ENCODE peak calls at places on chromosomes 2 and 18, in eight cellular contexts. E is IMR-90, V is GM12878, Z is WTC11, K is HepG2, L is K562, X is SK-N-SH, S is H1. F is an unnamed sample.

GRCh38 chr2:177020524-177021119 is 192.0 kb upstream of the HNRNPA3 start:
- DNase-seq in X (no peak), S (no peak), E (no peak), Z (no peak), V (no peak), L (no peak), K (no peak), F (no peak)

GRCh38 chr2:177396630-177397460 is 4.3 kb downstream of the AGPS start:
- DNase-seq in E (peak; percentile 69), X (no peak), K (peak; percentile 93), V (no peak), S (no peak), L (no peak), Z (no peak), F (peak; percentile 61)

GRCh38 chr2:235666240-235666781 is 172.5 kb downstream of the AGAP1 start:
- DNase-seq in V (no peak), L (no peak), K (peak; percentile 77), X (peak; percentile 69), E (peak; percentile 90), Z (no peak), S (peak; percentile 64), F (peak; percentile 86)

GRCh38 chr2:67616749-67617148 is 219.6 kb downstream of the ETAA1 start:
- DNase-seq in V (peak; percentile 9), S (no peak), Z (no peak), L (no peak), X (peak; percentile 1), K (no peak), E (peak; percentile 96), F (no peak)

GRCh38 chr18:76493213-76494107 is 1.6 kb downstream of the ZNF516 start:
- DNase-seq in K (peak; percentile 82), X (peak; percentile 33), V (no peak), Z (no peak), S (no peak), L (peak; percentile 40), E (peak; percentile 72), F (peak; percentile 19)

GRCh38 chr2:151071906-151072305 is 189.8 kb downstream of the RBM43 start:
- DNase-seq in K (no peak), L (no peak), Z (no peak), X (no peak), S (no peak), E (peak; percentile 35), V (no peak), F (no peak)

GRCh38 chr2:11589316-11589940 is 55.6 kb downstream of the GREB1 start:
- DNase-seq in V (no peak), X (no peak), Z (peak; percentile 40), K (no peak), S (no peak), E (no peak), L (no peak), F (no peak)

GRCh38 chr2:127811922-127812321 is 951 bp upstream of the WDR33 start:
- DNase-seq in X (peak; percentile 41), E (no peak), S (no peak), V (no peak), L (no peak), K (no peak), Z (no peak), F (no peak)

GRCh38 chr2:187075106-187076070 is 226.4 kb upstream of the ZSWIM2 start:
- DNase-seq in L (no peak), V (no peak), E (no peak), K (no peak), S (no peak), X (no peak), Z (no peak), F (no peak)

GRCh38 chr2:163665817-163666216 is 70.0 kb downstream of the FIGN start:
- DNase-seq in S (no peak), E (peak; percentile 49), Z (no peak), X (no peak), V (no peak), L (no peak), K (peak; percentile 69), F (peak; percentile 30)

GRCh38 chr2:157929871-157930667 is 53.9 kb upstream of the ACVR1 start:
- DNase-seq in S (no peak), L (peak; percentile 74), V (no peak), Z (no peak), X (no peak), E (no peak), K (no peak), F (no peak)

GRCh38 chr2:45045706-45046105 is 36.5 kb upstream of the SIX2 start:
- DNase-seq in L (no peak), S (no peak), V (no peak), K (no peak), Z (no peak), X (no peak), E (no peak), F (no peak)
- TF ChIP-seq USF2 in L (no peak), S (no peak), V (no peak), K (no peak), Z (no peak), X (no peak), E (no peak), F (no peak)

GRCh38 chr2:6692061-6692460 is 173.6 kb downstream of the CMPK2 start:
- DNase-seq in S (no peak), Z (no peak), X (peak; percentile 10), K (no peak), L (no peak), V (no peak), E (no peak), F (no peak)
- TF ChIP-seq USF2 in S (no peak), Z (no peak), X (no peak), K (no peak), L (no peak), V (no peak), E (no peak), F (no peak)

DNA sequence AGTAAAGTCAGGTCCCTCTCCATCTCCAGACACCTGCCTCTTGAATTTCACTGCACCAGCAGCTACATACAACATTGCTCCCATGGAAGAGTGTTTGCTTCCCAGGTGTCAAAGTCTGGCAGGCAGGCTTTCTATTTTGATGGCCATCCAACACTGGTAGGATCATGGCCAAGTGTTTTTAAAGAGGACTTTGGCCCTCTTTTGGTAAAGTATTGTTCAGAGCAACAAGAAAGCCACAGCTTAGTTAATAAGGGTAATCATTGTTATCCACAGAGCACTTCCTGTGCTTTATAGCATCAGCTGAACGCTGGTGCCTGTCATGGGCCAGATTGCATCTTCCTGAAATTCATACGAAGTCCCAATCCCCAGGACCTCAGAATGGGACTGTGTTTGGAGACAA is 133.2 kb downstream of the NCK2 start:
- DNase-seq in S (no peak), K (peak; percentile 30), Z (no peak), X (no peak), V (no peak), E (no peak), L (no peak), F (no peak)
- TF ChIP-seq USF2 in S (no peak), K (no peak), Z (no peak), X (no peak), V (no peak), E (no peak), L (no peak), F (no peak)

GRCh38 chr2:37427241-37427640 is 82.8 kb downstream of the QPCT start:
- DNase-seq in S (no peak), X (no peak), Z (no peak), K (no peak), E (no peak), V (no peak), L (no peak), F (no peak)
- TF ChIP-seq USF2 in S (no peak), X (no peak), Z (no peak), K (no peak), E (no peak), V (no peak), L (no peak), F (no peak)

DNA sequence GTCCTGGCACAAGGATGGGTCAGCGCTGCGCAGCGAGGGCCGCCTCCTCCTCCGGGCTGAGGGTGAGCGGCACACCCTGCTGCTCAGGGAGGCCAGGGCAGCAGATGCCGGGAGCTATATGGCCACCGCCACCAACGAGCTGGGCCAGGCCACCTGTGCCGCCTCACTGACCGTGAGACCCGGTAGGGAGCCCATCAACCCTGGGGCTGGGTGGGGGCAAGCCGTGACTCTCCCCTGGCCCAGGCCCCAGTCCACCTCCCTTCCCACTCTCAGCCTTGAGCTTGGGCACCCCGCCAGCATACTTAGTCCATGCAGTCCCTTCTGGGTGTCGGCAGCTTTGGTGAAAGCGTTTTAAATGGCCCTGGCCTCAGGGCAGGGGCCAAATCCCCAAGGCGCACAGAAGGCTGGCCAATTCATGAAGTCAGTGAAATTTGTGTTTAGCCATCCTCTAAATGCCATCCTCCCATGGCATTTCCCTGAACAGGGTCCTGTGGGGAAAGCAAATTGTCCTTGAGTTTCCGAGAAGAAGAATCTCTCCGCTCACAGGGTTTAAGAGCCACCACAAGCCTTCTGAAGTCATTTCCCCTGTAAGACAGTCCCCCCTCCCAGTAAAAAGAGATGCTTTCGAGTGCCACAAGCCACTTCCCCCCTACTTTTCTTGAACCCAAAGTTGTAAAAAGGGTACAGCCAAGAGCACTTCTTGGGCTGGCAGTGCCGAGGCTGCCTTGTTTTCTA is 17.1 kb downstream of the SPEG start:
- DNase-seq in K (no peak), E (peak; percentile 18), X (no peak), Z (no peak), V (no peak), S (no peak), L (no peak), F (no peak)
- TF ChIP-seq USF2 in K (no peak), E (no peak), X (no peak), Z (no peak), V (no peak), S (no peak), L (no peak), F (no peak)

GRCh38 chr18:79583984-79584401 is 95.6 kb upstream of the CTDP1 start:
- DNase-seq in Z (no peak), K (no peak), L (no peak), X (no peak), E (no peak), V (no peak), S (no peak), F (no peak)
- TF ChIP-seq USF2 in Z (no peak), K (no peak), L (no peak), X (no peak), E (no peak), V (no peak), S (no peak), F (no peak)

DNA sequence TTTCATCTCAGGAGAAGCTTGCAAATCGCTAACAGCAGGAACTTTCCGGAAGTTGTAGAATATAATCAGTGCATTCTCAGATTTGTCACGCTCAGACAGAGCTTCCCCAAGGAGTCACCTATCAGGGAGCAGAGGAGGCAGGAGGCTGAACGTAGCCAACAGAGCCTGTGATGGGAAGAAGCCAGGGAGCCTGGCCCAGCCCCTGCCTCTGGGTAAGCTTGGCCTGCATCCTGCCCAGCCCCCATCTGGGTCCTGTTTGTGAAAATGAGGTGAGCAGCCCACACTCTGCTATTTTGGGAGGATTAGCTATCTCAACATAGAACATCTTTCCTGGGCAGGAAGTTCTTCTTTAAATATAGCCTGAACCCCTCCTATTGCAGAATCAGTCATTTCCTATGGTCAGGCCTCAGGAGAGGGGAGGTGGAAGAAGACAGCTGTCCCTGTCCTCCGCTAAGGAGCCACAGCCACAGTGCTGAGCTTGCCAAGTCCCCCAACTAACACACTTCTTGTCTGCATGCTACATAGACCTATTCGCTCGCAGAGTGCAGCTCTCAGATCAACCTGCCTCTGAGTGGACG is 19.2 kb upstream of the PKDCC start:
- DNase-seq in L (no peak), K (no peak), Z (no peak), X (no peak), S (no peak), E (no peak), V (peak; percentile 66), F (no peak)
- TF ChIP-seq USF2 in L (no peak), K (no peak), Z (no peak), X (no peak), S (no peak), E (no peak), V (no peak), F (no peak)

GRCh38 chr2:172680595-172681176 is 55.0 kb upstream of the RAPGEF4 start:
- DNase-seq in S (no peak), Z (no peak), X (no peak), V (no peak), K (no peak), E (no peak), L (no peak), F (no peak)

GRCh38 chr2:172685467-172685866 is 50.2 kb upstream of the RAPGEF4 start:
- DNase-seq in S (no peak), X (no peak), L (no peak), Z (no peak), E (no peak), K (no peak), V (no peak), F (no peak)
- TF ChIP-seq USF2 in S (no peak), X (no peak), L (no peak), Z (no peak), E (no peak), K (no peak), V (no peak), F (no peak)

F was measured in A549.